ENCODE peak calls at places on chromosomes 5 and 9, in seven cellular contexts. R is NCI-H2081; L is activated T-helper 9 cell treated with anti-CD3 and anti-CD28 coated beads, Interleukin-2, amount 50 U/mL, for 16 hours; F is HuH-7; V is stimulated activated CD4-positive, alpha-beta T cell treated with anti-CD3 and anti-CD28 coated beads, Interleukin-12 subunit alpha, Interleukin-12 subunit beta, amount 100 ng/mL, for 4 hours; Y is heart left ventricle; Z is endodermal cell. M is an unnamed sample.
A peak's percentile ranks its signal among the peaks of the same experiment; 100 is the strongest.

GRCh38 chr5:127428748-127429147 is 88.7 kb upstream of the PRRC1 start:
- DNase-seq in Z (no peak), Y (no peak), R (no peak), F (peak; percentile 60), V (no peak), L (no peak), M (no peak)

GRCh38 chr9:27524236-27524635 is at the start of gene IFNK:
- DNase-seq in Y (no peak), V (no peak), F (no peak), L (no peak), Z (no peak), R (no peak), M (no peak)

GRCh38 chr9:89579741-89580395 is 24.9 kb upstream of the GADD45G start:
- DNase-seq in F (no peak), Y (no peak), V (no peak), L (no peak), Z (no peak), R (no peak), M (peak; percentile 27)

GRCh38 chr5:168672016-168672415 is 92.8 kb upstream of the PANK3 start:
- DNase-seq in L (no peak), Z (no peak), F (no peak), V (no peak), Y (no peak), R (no peak), M (no peak)

GRCh38 chr9:35829084-35829763 is at the start of gene TMEM8B:
- DNase-seq in R (peak; percentile 93), L (peak; percentile 95), V (peak; percentile 96), Z (peak; percentile 98), Y (peak; percentile 98), F (peak; percentile 95), M (peak; percentile 86)

GRCh38 chr5:177409043-177409801 is at the start of gene F12:
- DNase-seq in V (no peak), F (peak; percentile 62), Y (no peak), Z (no peak), L (no peak), R (no peak), M (no peak)

GRCh38 chr9:112878752-112879151 is 11.9 kb downstream of the SLC46A2 start:
- DNase-seq in L (no peak), Z (no peak), R (no peak), Y (no peak), V (no peak), F (no peak), M (no peak)

GRCh38 chr9:17402309-17402708 is 176.6 kb upstream of the SH3GL2 start:
- DNase-seq in Z (no peak), V (no peak), L (no peak), R (peak; percentile 12), F (peak; percentile 2), Y (no peak), M (no peak)

GRCh38 chr9:88988796-88989641 is 2.2 kb upstream of the S1PR3 start:
- DNase-seq in L (no peak), V (no peak), R (no peak), Z (peak; percentile 6), Y (no peak), F (no peak), M (no peak)

GRCh38 chr5:25964009-25964372 is 1074.4 kb downstream of the CDH9 start:
- DNase-seq in R (no peak), Y (no peak), F (no peak), L (no peak), V (no peak), Z (no peak), M (no peak)

GRCh38 chr9:70962761-70963445 is 158.5 kb downstream of the TRPM3 start:
- DNase-seq in F (no peak), L (no peak), V (no peak), Z (no peak), Y (no peak), R (no peak), M (no peak)

GRCh38 chr9:72586388-72587160 is 65.2 kb downstream of the TMC1 start:
- DNase-seq in F (peak; percentile 7), L (no peak), Z (no peak), V (no peak), Y (no peak), R (no peak), M (peak; percentile 11)

GRCh38 chr9:89372230-89372816 is 54.0 kb downstream of the SECISBP2 start:
- DNase-seq in L (no peak), R (no peak), V (no peak), Y (no peak), Z (no peak), F (peak; percentile 26), M (peak; percentile 45)

GRCh38 chr9:34457266-34458012 is 931 bp downstream of the FAM219A start:
- DNase-seq in Y (peak; percentile 86), R (peak; percentile 72), V (no peak), F (peak; percentile 68), Z (peak; percentile 86), L (no peak), M (no peak)

GRCh38 chr9:101675341-101675740 is 63.1 kb downstream of the GRIN3A start:
- DNase-seq in Z (no peak), Y (no peak), F (no peak), R (no peak), V (no peak), L (no peak), M (no peak)

GRCh38 chr9:28135571-28135970 is 562.3 kb upstream of the C9orf72 start:
- DNase-seq in L (no peak), R (peak; percentile 64), V (no peak), F (no peak), Z (no peak), Y (no peak), M (no peak)

GRCh38 chr5:117357886-117358285 is 783.3 kb upstream of the SEMA6A start:
- DNase-seq in R (no peak), Y (no peak), F (no peak), V (no peak), L (no peak), Z (no peak), M (no peak)

GRCh38 chr9:5667391-5667790 is 38.5 kb downstream of the RIC1 start:
- DNase-seq in L (no peak), Z (no peak), Y (no peak), R (no peak), F (no peak), V (no peak), M (no peak)

GRCh38 chr5:36657563-36657995 is 51.2 kb downstream of the SLC1A3 start:
- DNase-seq in R (no peak), V (no peak), Z (no peak), F (no peak), L (no peak), Y (peak; percentile 72), M (no peak)

GRCh38 chr5:54215233-54215736 is 95.1 kb downstream of the ARL15 start:
- DNase-seq in Z (peak; percentile 73), F (no peak), Y (no peak), L (no peak), V (no peak), R (no peak), M (no peak)

GRCh38 chr5:7983433-7983832 is 114.5 kb downstream of the MTRR start:
- DNase-seq in V (no peak), L (no peak), R (no peak), Z (no peak), F (no peak), Y (no peak), M (no peak)

GRCh38 chr5:1792842-1793266 is 6.8 kb downstream of the MRPL36 start:
- DNase-seq in Y (no peak), Z (no peak), L (peak; percentile 60), F (no peak), R (no peak), V (peak; percentile 47), M (peak; percentile 80)

GRCh38 chr5:43802651-43803050 is 199.7 kb downstream of the NNT start:
- DNase-seq in L (no peak), V (no peak), Y (no peak), F (no peak), R (no peak), Z (no peak), M (no peak)

GRCh38 chr5:120450910-120451309 is 13.2 kb upstream of the PRR16 start:
- DNase-seq in V (no peak), Z (no peak), F (no peak), Y (no peak), L (no peak), R (no peak), M (no peak)

GRCh38 chr5:141669519-141669918 is 12.5 kb downstream of the ARAP3 start:
- DNase-seq in V (no peak), Z (peak; percentile 71), Y (no peak), L (no peak), F (no peak), R (no peak), M (no peak)

GRCh38 chr5:4518924-4519660 is 621.0 kb upstream of the ADAMTS16 start:
- DNase-seq in V (no peak), Y (no peak), R (no peak), F (no peak), Z (no peak), L (no peak), M (no peak)

GRCh38 chr5:146595088-146595487 is 79.1 kb upstream of the GPR151 start:
- DNase-seq in Z (no peak), R (no peak), F (no peak), L (no peak), Y (no peak), V (no peak), M (no peak)

GRCh38 chr5:146124580-146124979 is 19.2 kb upstream of the PLAC8L1 start:
- DNase-seq in Z (no peak), R (no peak), F (no peak), L (no peak), V (no peak), Y (no peak), M (no peak)

GRCh38 chr9:14323969-14324366 is 10.0 kb upstream of the NFIB start:
- DNase-seq in V (no peak), L (no peak), Y (no peak), F (no peak), Z (no peak), R (no peak), M (no peak)